ENCODE peak calls at places on chromosomes 3 and 15, in five cellular contexts. P is COR-L47, J is cortex of kidney, I is fibroblast of lung, F is astrocyte of the hippocampus. H is an unnamed sample.

GRCh38 chr3:180199396-180199795 is 162.7 kb upstream of the PEX5L start:
- DNase-seq in P (no peak), J (no peak), I (no peak), F (no peak), H (no peak)

GRCh38 chr15:32100286-32100685 is 70.0 kb downstream of the CHRNA7 start:
- DNase-seq in P (no peak), J (no peak), I (no peak), F (peak; percentile 14), H (no peak)

GRCh38 chr3:171458857-171459129 is 1.4 kb downstream of the TNIK start:
- DNase-seq in P (no peak), J (no peak), I (no peak), F (no peak), H (no peak)

GRCh38 chr15:83288381-83288801 is 3.9 kb upstream of the BNC1 start:
- DNase-seq in P (no peak), J (no peak), I (no peak), F (peak; percentile 23), H (no peak)

GRCh38 chr15:74245342-74245931 is 9.3 kb downstream of the CCDC33 start:
- DNase-seq in P (peak; percentile 98), J (no peak), I (no peak), F (peak; percentile 38), H (no peak)

GRCh38 chr3:31246293-31247062 is 286.2 kb upstream of the STT3B start:
- DNase-seq in P (no peak), J (no peak), I (no peak), F (no peak), H (no peak)

GRCh38 chr3:187136936-187137335 is 2.4 kb downstream of the RPL39L start:
- DNase-seq in P (no peak), J (no peak), I (peak; percentile 65), F (peak; percentile 5), H (no peak)

GRCh38 chr3:178778579-178778978 is 242.3 kb downstream of the KCNMB2 start:
- DNase-seq in P (peak; percentile 92), J (no peak), I (no peak), F (no peak), H (no peak)

GRCh38 chr3:151296226-151296625 is 17.9 kb upstream of the P2RY14 start:
- DNase-seq in P (no peak), J (no peak), I (no peak), F (no peak), H (no peak)

GRCh38 chr3:77042892-77043291 is 3.0 kb downstream of the ROBO2 start:
- DNase-seq in P (peak; percentile 12), J (no peak), I (no peak), F (no peak), H (peak; percentile 9)

GRCh38 chr3:153599685-153600084 is 437.7 kb downstream of the RAP2B start:
- DNase-seq in P (no peak), J (no peak), I (peak; percentile 95), F (peak; percentile 93), H (no peak)

GRCh38 chr3:20511863-20512262 is 325.9 kb upstream of the SGO1 start:
- DNase-seq in P (peak; percentile 36), J (no peak), I (peak; percentile 69), F (peak; percentile 76), H (no peak)

GRCh38 chr3:51955893-51956770 is 951 bp downstream of the GPR62 start:
- DNase-seq in P (no peak), J (no peak), I (peak; percentile 69), F (peak; percentile 84), H (peak; percentile 34)

GRCh38 chr15:88805031-88805780 is 2.0 kb downstream of the ACAN start:
- DNase-seq in P (no peak), J (no peak), I (no peak), F (no peak), H (no peak)

GRCh38 chr3:50525987-50526386 is 22.6 kb upstream of the CACNA2D2 start:
- DNase-seq in P (no peak), J (no peak), I (peak; percentile 38), F (peak; percentile 71), H (no peak)